ENCODE peak calls at places on chromosomes 16 and 17, in four cellular contexts. P is hepatocyte, L is kidney, C is gastrocnemius medialis. V is an unnamed sample. For H3K36me3, the result is how much of the 10 kb centered on the place peaks cover.

GRCh38 chr16:20002936-20003335 is 70.8 kb downstream of the GPR139 start:
- DNase-seq in P (no peak), L (no peak), C (no peak), V (no peak)

GRCh38 chr17:19703776-19704371 is 12.5 kb downstream of the SLC47A2 start:
- DNase-seq in P (no peak), L (peak), C (no peak), V (no peak)

GRCh38 chr16:20928774-20929411 is 28.3 kb downstream of the LYRM1 start:
- DNase-seq in P (no peak), L (no peak), C (no peak), V (no peak)

GRCh38 chr16:21950782-21951521 is 2.2 kb upstream of the UQCRC2 start:
- DNase-seq in P (peak), L (no peak), C (no peak), V (peak)

GRCh38 chr16:64964126-64964540 is 157.7 kb downstream of the CDH11 start:
- DNase-seq in P (no peak), L (no peak), C (no peak), V (no peak)

GRCh38 chr17:55116440-55116914 is 147.9 kb downstream of the STXBP4 start:
- DNase-seq in P (no peak), L (no peak), C (no peak), V (no peak)

GRCh38 chr16:30342751-30343490 is 12.2 kb downstream of the CD2BP2 start:
- DNase-seq in P (no peak), L (no peak), C (no peak), V (no peak)

GRCh38 chr17:30908717-30909420 is 2.8 kb upstream of the TEFM start:
- DNase-seq in P (no peak), L (no peak), C (no peak), V (no peak)

GRCh38 chr17:82267575-82268379 is 5.7 kb downstream of the CSNK1D start:
- DNase-seq in P (peak), L (peak), C (peak), V (peak)

GRCh38 chr16:14629919-14630619 is at the start of gene PARN:
- DNase-seq in P (peak), L (peak), C (peak), V (peak)

GRCh38 chr16:26614102-26614864 is 452.4 kb upstream of the C16orf82 start:
- DNase-seq in P (no peak), L (no peak), C (no peak), V (no peak)

GRCh38 chr16:53052519-53053501 is at the start of gene CHD9NB:
- DNase-seq in P (peak), L (peak), C (no peak), V (peak)

GRCh38 chr16:29738514-29738913 is 7.3 kb downstream of the C16orf54 start:
- DNase-seq in P (no peak), L (no peak), C (no peak), V (no peak)

GRCh38 chr17:38663125-38663751 is 11.5 kb downstream of the EPOP start:
- DNase-seq in P (peak), L (peak), C (no peak), V (peak)

GRCh38 chr17:43468746-43469544 is 14.8 kb upstream of the DHX8 start:
- DNase-seq in P (peak), L (no peak), C (no peak), V (peak)

GRCh38 chr17:64504769-64505319 is 1.2 kb downstream of the DDX5 start:
- DNase-seq in P (peak), L (no peak), C (no peak), V (peak)

GRCh38 chr17:58318627-58319180 is 9.9 kb downstream of the TSPOAP1 start:
- DNase-seq in P (no peak), L (no peak), C (no peak), V (no peak)

GRCh38 chr16:27779719-27780161 is 229.8 kb downstream of the KATNIP start:
- DNase-seq in P (peak), L (peak), C (no peak), V (peak)

GRCh38 chr16:57422026-57422944 is 17.7 kb downstream of the CCL17 start:
- DNase-seq in P (peak), L (no peak), C (no peak), V (peak)

GRCh38 chr16:62036101-62036806 is at the start of gene CDH8:
- DNase-seq in P (peak), L (no peak), C (no peak), V (peak)

GRCh38 chr16:68762996-68763756 is 26.1 kb downstream of the CDH1 start:
- DNase-seq in P (no peak), L (no peak), C (no peak), V (peak)

GRCh38 chr16:11916524-11917285 is 949 bp upstream of the GSPT1 start:
- DNase-seq in P (peak), L (no peak), C (no peak), V (peak)

GRCh38 chr17:79937981-79938695 is 97.5 kb downstream of the TBC1D16 start:
- DNase-seq in P (no peak), L (peak), C (no peak), V (no peak)

GRCh38 chr17:79850571-79851460 is 11.6 kb upstream of the CBX4 start:
- DNase-seq in P (peak), L (no peak), C (no peak), V (peak)

GRCh38 chr17:59332890-59333377 is 1.5 kb downstream of the YPEL2 start:
- DNase-seq in P (peak), L (no peak), C (peak), V (no peak)

GRCh38 chr16:648786-649589 is at the start of gene WDR90:
- DNase-seq in P (peak), L (peak), C (peak), V (peak)

GRCh38 chr16:651844-652243 is 2.7 kb downstream of the WDR90 start:
- DNase-seq in P (no peak), L (no peak), C (no peak), V (no peak)

GRCh38 chr16:647173-647902 is 1.8 kb upstream of the WDR90 start:
- DNase-seq in P (no peak), L (no peak), C (no peak), V (no peak)

GRCh38 chr16:648071-648785 is 937 bp upstream of the WDR90 start:
- DNase-seq in P (peak), L (no peak), C (no peak), V (peak)

DNA sequence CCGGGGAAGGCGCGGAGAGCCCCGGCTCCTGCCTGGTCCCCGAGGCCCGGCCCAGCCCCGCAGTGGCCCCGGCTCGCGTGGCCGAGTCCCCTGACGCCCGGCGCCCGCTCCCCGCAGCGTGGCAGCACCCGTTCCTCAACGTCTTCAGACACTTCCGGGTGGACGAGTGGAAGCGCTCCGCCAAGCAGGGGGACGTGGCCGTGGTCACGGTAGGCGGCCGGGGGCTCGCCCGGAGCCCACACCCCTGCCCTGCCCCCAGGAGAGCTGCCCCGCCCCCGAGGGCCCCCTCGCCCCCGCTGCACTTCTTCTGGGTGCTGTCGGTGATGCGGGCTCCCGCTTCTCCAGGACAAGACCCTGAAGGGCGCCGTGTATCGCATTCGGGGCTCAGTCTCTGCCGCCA is 481 bp downstream of the WDR90 start:
- DNase-seq in P (no peak), L (no peak), C (no peak), V (peak)
- H3K4me3 ChIP-seq in P (peak), L (peak), C (peak), V (peak)

GRCh38 chr17:14756469-14756868 is 455.6 kb downstream of the HS3ST3B1 start:
- DNase-seq in P (peak), L (no peak), C (no peak), V (no peak)

GRCh38 chr17:14752007-14752406 is 451.1 kb downstream of the HS3ST3B1 start:
- DNase-seq in P (no peak), L (no peak), C (no peak), V (no peak)

GRCh38 chr17:14755002-14755401 is 454.1 kb downstream of the HS3ST3B1 start:
- DNase-seq in P (peak), L (no peak), C (no peak), V (peak)

GRCh38 chr17:14750866-14751265 is 450.0 kb downstream of the HS3ST3B1 start:
- DNase-seq in P (no peak), L (no peak), C (no peak), V (no peak)

GRCh38 chr17:14753383-14753782 is 452.5 kb downstream of the HS3ST3B1 start:
- DNase-seq in P (no peak), L (no peak), C (no peak), V (no peak)
- H3K36me3 ChIP-seq in P (under half), L (under half), C (under half), V (under half)

DNA sequence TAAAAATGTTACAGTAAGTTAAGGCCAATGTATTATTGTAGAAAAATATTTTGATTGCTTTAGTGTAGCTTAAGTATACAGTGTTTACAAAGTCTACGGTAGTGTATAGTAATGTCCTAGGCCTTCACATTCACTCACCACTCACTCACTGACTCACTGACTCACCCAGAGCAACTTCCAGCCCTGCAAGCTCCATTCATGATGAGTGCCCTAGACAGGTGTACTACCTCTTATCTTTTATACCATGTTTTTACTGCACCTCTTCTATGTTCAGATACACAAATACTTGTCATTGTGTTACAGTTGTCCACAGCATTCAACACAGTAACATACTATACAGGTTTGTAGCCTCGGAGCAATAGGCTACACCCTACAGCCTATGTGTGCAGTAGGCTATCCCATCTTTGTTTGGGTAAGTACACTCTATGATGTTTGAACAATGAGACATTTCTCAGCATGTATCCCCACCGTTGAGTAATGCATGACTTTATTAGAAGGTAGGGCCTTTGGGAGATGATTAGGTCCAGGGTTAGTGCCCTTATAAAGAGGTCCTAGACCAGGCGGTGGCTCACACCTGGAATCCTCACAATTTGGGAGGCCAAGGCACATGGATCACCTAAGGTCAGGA is 117.8 kb downstream of the SLC39A11 start:
- DNase-seq in P (peak), L (no peak), C (no peak), V (peak)
- H3K4me3 ChIP-seq in P (no peak), L (no peak), C (no peak), V (no peak)

GRCh38 chr16:50316848-50317630 is 50.7 kb downstream of the ADCY7 start:
- DNase-seq in P (no peak), L (no peak), C (no peak), V (no peak)
- H3K36me3 ChIP-seq in P (under half), L (under half), C (half or more), V (half or more)

DNA sequence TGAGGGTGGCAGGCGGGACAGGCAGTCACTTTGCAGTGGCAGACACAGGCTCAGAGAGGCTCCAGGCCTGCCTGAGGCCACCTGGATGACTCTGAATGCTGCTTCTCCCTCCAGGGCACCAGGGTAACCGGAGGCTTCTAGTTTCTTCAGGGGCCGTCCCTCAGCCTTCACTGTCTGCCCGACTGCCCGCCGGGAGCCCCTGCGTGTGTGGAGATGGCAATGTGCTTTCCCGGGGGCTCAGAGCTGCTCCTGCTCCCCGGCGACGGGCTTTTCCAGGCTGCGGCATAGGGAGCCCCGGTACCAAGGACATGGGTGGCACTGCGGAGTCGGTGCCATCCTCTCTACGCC is 51.5 kb downstream of the CBFA2T3 start:
- DNase-seq in P (no peak), L (no peak), C (no peak), V (no peak)
- H3K4me3 ChIP-seq in P (no peak), L (no peak), C (no peak), V (no peak)

GRCh38 chr16:88959022-88959421 is 18.0 kb downstream of the CBFA2T3 start:
- DNase-seq in P (no peak), L (no peak), C (no peak), V (no peak)

GRCh38 chr16:88957456-88957767 is 19.6 kb downstream of the CBFA2T3 start:
- DNase-seq in P (no peak), L (no peak), C (no peak), V (no peak)

GRCh38 chr16:88956546-88957455 is 20.2 kb downstream of the CBFA2T3 start:
- DNase-seq in P (no peak), L (no peak), C (no peak), V (no peak)

GRCh38 chr16:88955906-88956305 is 21.1 kb downstream of the CBFA2T3 start:
- DNase-seq in P (no peak), L (no peak), C (no peak), V (no peak)

GRCh38 chr16:88957887-88958577 is 19.0 kb downstream of the CBFA2T3 start:
- DNase-seq in P (no peak), L (no peak), C (no peak), V (no peak)
- H3K36me3 ChIP-seq in P (under half), L (under half), C (under half), V (under half)

DNA sequence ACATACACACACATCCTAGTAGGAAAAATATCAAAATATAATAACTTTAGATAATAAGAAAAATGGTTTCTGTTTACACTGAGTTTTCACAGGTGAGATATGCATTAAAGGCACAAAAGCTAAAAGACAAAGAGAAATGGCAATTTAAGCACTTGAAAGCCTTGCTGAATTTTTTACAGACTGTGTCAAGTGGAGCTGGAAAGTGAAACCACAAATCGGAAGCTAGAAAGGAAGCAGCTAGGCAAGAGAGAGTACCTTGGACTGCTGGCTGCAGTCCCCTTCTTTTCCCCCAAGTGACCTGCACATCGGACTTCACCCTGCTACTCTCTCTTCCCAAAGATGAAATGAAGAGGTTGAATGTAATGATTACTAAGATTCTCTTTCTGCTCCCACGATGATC is 135.1 kb downstream of the CDH13 start:
- DNase-seq in P (no peak), L (no peak), C (no peak), V (no peak)
- H3K4me3 ChIP-seq in P (no peak), L (peak), C (peak), V (peak)